ENCODE peak calls at places on chromosomes 13 and 19, in eight cellular contexts. O, W, P, I, R, M, T and X are unnamed samples. For H3K9me3, the result is how much of the 10 kb centered on the place peaks cover.

GRCh38 chr19:45153339-45154063 is 7.3 kb downstream of the NKPD1 start:
- DNase-seq in O (no peak), W (peak), P (no peak), I (peak), R (no peak), M (peak), T (peak), X (peak)

GRCh38 chr19:32558607-32559228 is 22.3 kb upstream of the PDCD5 start:
- DNase-seq in O (no peak), W (no peak), P (no peak), I (no peak), R (no peak), M (no peak), T (no peak), X (no peak)

GRCh38 chr19:43739836-43740235 is 14.9 kb downstream of the SMG9 start:
- DNase-seq in O (peak), W (no peak), P (no peak), I (no peak), R (peak), M (no peak), T (peak), X (no peak)

GRCh38 chr13:73981595-73981994 is 152.6 kb downstream of the KLF12 start:
- DNase-seq in O (no peak), W (peak), P (no peak), I (no peak), R (no peak), M (no peak), T (no peak), X (no peak)

GRCh38 chr13:41029629-41030028 is 10.5 kb upstream of the ELF1 start:
- DNase-seq in O (no peak), W (no peak), P (no peak), I (no peak), R (peak), M (no peak), T (no peak), X (no peak)

GRCh38 chr13:27339299-27339698 is 68.7 kb downstream of the RASL11A start:
- DNase-seq in O (no peak), W (peak), P (peak), I (no peak), R (peak), M (no peak), T (peak), X (no peak)

GRCh38 chr19:50667177-50667758 is 18.0 kb downstream of the C19orf81 start:
- DNase-seq in O (no peak), W (no peak), P (no peak), I (no peak), R (no peak), M (no peak), T (no peak), X (no peak)

GRCh38 chr13:44045179-44045562 is 165.5 kb downstream of the LACC1 start:
- DNase-seq in O (no peak), W (no peak), P (no peak), I (no peak), R (no peak), M (no peak), T (no peak), X (no peak)

GRCh38 chr13:74132768-74133656 is 1.2 kb downstream of the KLF12 start:
- DNase-seq in O (no peak), W (peak), P (peak), I (peak), R (no peak), M (peak), T (peak), X (peak)

GRCh38 chr13:55517312-55517711 is 1623.4 kb upstream of the PRR20A start:
- DNase-seq in O (no peak), W (no peak), P (no peak), I (no peak), R (no peak), M (no peak), T (no peak), X (no peak)

GRCh38 chr19:53657330-53657729 is 25.5 kb downstream of the DPRX start:
- DNase-seq in O (no peak), W (no peak), P (no peak), I (no peak), R (no peak), M (no peak), T (no peak), X (no peak)

GRCh38 chr13:32060319-32060924 is 28.8 kb downstream of the FRY start:
- DNase-seq in O (no peak), W (peak), P (no peak), I (peak), R (no peak), M (no peak), T (no peak), X (peak)

GRCh38 chr13:50389726-50390125 is 374.5 kb downstream of the KCNRG start:
- DNase-seq in O (no peak), W (no peak), P (no peak), I (no peak), R (no peak), M (no peak), T (no peak), X (no peak)

GRCh38 chr19:19444694-19445155 is 39.2 kb downstream of the GATAD2A start:
- DNase-seq in O (no peak), W (peak), P (peak), I (no peak), R (peak), M (no peak), T (no peak), X (no peak)

GRCh38 chr13:76723551-76724232 is 162.5 kb downstream of the KCTD12 start:
- DNase-seq in O (no peak), W (peak), P (no peak), I (no peak), R (peak), M (no peak), T (no peak), X (peak)

GRCh38 chr13:79194272-79194671 is 211.8 kb downstream of the RBM26 start:
- DNase-seq in O (no peak), W (no peak), P (peak), I (no peak), R (no peak), M (no peak), T (no peak), X (no peak)

GRCh38 chr19:7772752-7773291 is 9.8 kb downstream of the CLEC4M start:
- DNase-seq in O (no peak), W (no peak), P (no peak), I (no peak), R (no peak), M (no peak), T (no peak), X (no peak)

GRCh38 chr13:112582305-112582704 is 5.6 kb downstream of the TUBGCP3 start:
- DNase-seq in O (no peak), W (no peak), P (no peak), I (no peak), R (no peak), M (no peak), T (no peak), X (no peak)

GRCh38 chr13:48533207-48533499 is 273 bp upstream of the RCBTB2 start:
- DNase-seq in O (no peak), W (no peak), P (no peak), I (no peak), R (no peak), M (no peak), T (no peak), X (no peak)

GRCh38 chr13:36332986-36333385 is 13.2 kb downstream of the SPART start:
- DNase-seq in O (no peak), W (peak), P (no peak), I (no peak), R (peak), M (no peak), T (no peak), X (no peak)

GRCh38 chr13:45178349-45179142 is 22.3 kb downstream of the KCTD4 start:
- DNase-seq in O (no peak), W (peak), P (no peak), I (no peak), R (peak), M (no peak), T (peak), X (no peak)

GRCh38 chr19:51903192-51903591 is 1.6 kb downstream of the ZNF649 start:
- DNase-seq in O (no peak), W (no peak), P (no peak), I (no peak), R (no peak), M (no peak), T (no peak), X (no peak)

GRCh38 chr19:42401365-42402303 is 11.5 kb upstream of the CNFN start:
- DNase-seq in O (peak), W (peak), P (peak), I (peak), R (peak), M (peak), T (peak), X (peak)

GRCh38 chr19:49954092-49954825 is 6.7 kb downstream of the SIGLEC11 start:
- DNase-seq in O (no peak), W (peak), P (no peak), I (no peak), R (no peak), M (no peak), T (no peak), X (no peak)

GRCh38 chr13:48505597-48506091 is 27.2 kb downstream of the RCBTB2 start:
- DNase-seq in O (no peak), W (peak), P (peak), I (no peak), R (no peak), M (no peak), T (no peak), X (no peak)

GRCh38 chr13:21020176-21020575 is 41.2 kb downstream of the LATS2 start:
- DNase-seq in O (no peak), W (no peak), P (no peak), I (no peak), R (no peak), M (no peak), T (no peak), X (no peak)

GRCh38 chr19:45103625-45104319 is 10.8 kb downstream of the PPP1R37 start:
- DNase-seq in O (no peak), W (no peak), P (no peak), I (no peak), R (no peak), M (no peak), T (no peak), X (no peak)

GRCh38 chr13:93002071-93002470 is 224.5 kb upstream of the GPC6 start:
- DNase-seq in O (no peak), W (no peak), P (no peak), I (no peak), R (no peak), M (no peak), T (no peak), X (no peak)

GRCh38 chr13:93003531-93003930 is 223.1 kb upstream of the GPC6 start:
- DNase-seq in O (no peak), W (no peak), P (no peak), I (no peak), R (no peak), M (no peak), T (no peak), X (no peak)

GRCh38 chr13:93007928-93008327 is 218.7 kb upstream of the GPC6 start:
- DNase-seq in O (no peak), W (no peak), P (no peak), I (no peak), R (no peak), M (no peak), T (no peak), X (no peak)

GRCh38 chr13:93004919-93005318 is 221.7 kb upstream of the GPC6 start:
- DNase-seq in O (no peak), W (peak), P (no peak), I (no peak), R (no peak), M (no peak), T (no peak), X (no peak)
- H3K9me3 ChIP-seq in O (under half), W (under half), P (under half), I (under half), R (under half), M (under half), T (under half), X (under half)

GRCh38 chr19:22030680-22031079 is 19.9 kb upstream of the ZNF208 start:
- DNase-seq in O (no peak), W (no peak), P (no peak), I (no peak), R (peak), M (no peak), T (no peak), X (no peak)
- H3K9me3 ChIP-seq in O (under half), W (under half), P (under half), I (under half), R (under half), M (under half), T (under half), X (under half)

GRCh38 chr19:11860721-11861120 is 12.2 kb downstream of the ZNF439 start:
- DNase-seq in O (no peak), W (no peak), P (no peak), I (no peak), R (no peak), M (no peak), T (no peak), X (no peak)
- H3K9me3 ChIP-seq in O (half or more), W (half or more), P (under half), I (under half), R (under half), M (under half), T (under half), X (half or more)

GRCh38 chr19:15991602-15992001 is 42.8 kb downstream of the OR10H4 start:
- DNase-seq in O (no peak), W (no peak), P (no peak), I (no peak), R (no peak), M (no peak), T (no peak), X (no peak)

GRCh38 chr19:15992014-15992413 is 43.2 kb downstream of the OR10H4 start:
- DNase-seq in O (no peak), W (no peak), P (no peak), I (no peak), R (no peak), M (no peak), T (no peak), X (no peak)

GRCh38 chr19:15989889-15990288 is 41.1 kb downstream of the OR10H4 start:
- DNase-seq in O (no peak), W (no peak), P (no peak), I (no peak), R (no peak), M (no peak), T (no peak), X (no peak)

DNA sequence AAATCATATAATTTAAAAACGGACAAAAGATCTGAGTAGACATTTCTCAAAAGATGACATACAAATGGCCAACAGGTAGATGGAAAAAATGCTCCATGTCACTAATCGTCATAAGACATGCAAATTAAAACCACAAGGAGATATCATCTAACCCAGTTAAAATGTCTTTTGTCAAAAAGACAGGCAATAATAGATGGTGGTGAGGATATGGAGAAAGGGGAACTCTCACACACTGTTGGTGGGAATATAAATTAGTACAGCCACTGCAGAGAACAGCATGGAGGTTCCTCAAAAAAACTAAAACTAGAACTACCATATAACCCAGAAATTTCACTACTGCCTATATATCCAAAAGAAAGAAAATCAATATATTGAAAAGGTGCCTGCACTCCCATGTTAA is 37.9 kb downstream of the OR10H4 start:
- DNase-seq in O (no peak), W (no peak), P (no peak), I (no peak), R (no peak), M (no peak), T (no peak), X (no peak)
- H3K9me3 ChIP-seq in O (under half), W (under half), P (under half), I (under half), R (under half), M (under half), T (under half), X (under half)

DNA sequence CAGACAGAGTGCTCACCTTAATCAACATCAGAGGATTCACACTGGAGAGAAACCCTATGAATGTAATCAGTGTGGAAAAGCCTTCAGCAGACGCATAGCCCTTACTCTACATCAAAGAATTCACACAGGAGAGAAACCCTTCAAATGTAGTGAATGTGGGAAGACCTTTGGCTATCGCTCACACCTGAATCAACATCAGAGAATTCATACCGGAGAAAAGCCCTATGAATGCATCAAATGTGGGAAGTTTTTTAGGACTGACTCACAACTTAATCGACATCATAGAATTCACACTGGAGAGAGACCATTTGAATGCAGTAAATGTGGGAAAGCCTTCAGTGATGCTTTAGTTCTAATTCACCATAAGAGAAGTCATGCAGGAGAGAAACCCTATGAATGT is 18.3 kb downstream of the ZNF527 start:
- DNase-seq in O (no peak), W (no peak), P (no peak), I (no peak), R (no peak), M (no peak), T (no peak), X (no peak)
- H3K9me3 ChIP-seq in O (half or more), W (half or more), P (under half), I (half or more), R (under half), M (under half), T (under half), X (half or more)

DNA sequence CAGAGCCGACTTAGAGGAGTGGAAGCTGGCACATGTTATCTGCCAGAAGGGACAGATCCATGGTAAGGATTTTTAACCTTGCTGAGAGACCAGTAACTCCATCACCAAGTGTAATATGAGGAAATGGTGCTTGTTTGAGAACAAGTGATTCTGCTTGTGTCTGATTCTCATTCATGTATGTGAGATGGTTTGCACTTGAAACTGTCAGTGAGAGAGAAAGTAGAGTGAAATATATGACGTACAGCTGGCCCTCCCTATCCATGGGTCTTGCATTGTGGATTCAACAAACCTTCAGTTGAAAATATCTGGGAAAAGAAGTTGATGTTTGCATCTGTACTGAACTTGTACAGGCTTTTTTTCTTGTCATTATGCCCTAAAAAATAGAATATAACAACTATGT is 2.0 kb upstream of the ZNF461 start:
- DNase-seq in O (no peak), W (no peak), P (no peak), I (no peak), R (no peak), M (no peak), T (no peak), X (no peak)
- H3K9me3 ChIP-seq in O (half or more), W (under half), P (under half), I (half or more), R (under half), M (under half), T (under half), X (under half)

GRCh38 chr19:30339624-30340525 is 32.3 kb upstream of the ZNF536 start:
- DNase-seq in O (no peak), W (no peak), P (no peak), I (peak), R (no peak), M (no peak), T (no peak), X (no peak)

GRCh38 chr19:30340724-30341595 is 31.2 kb upstream of the ZNF536 start:
- DNase-seq in O (no peak), W (no peak), P (no peak), I (no peak), R (no peak), M (no peak), T (no peak), X (no peak)

GRCh38 chr19:30338066-30338465 is 34.1 kb upstream of the ZNF536 start:
- DNase-seq in O (no peak), W (no peak), P (no peak), I (no peak), R (no peak), M (no peak), T (no peak), X (no peak)

GRCh38 chr19:30341646-30342201 is 30.5 kb upstream of the ZNF536 start:
- DNase-seq in O (no peak), W (no peak), P (no peak), I (no peak), R (no peak), M (no peak), T (no peak), X (no peak)

DNA sequence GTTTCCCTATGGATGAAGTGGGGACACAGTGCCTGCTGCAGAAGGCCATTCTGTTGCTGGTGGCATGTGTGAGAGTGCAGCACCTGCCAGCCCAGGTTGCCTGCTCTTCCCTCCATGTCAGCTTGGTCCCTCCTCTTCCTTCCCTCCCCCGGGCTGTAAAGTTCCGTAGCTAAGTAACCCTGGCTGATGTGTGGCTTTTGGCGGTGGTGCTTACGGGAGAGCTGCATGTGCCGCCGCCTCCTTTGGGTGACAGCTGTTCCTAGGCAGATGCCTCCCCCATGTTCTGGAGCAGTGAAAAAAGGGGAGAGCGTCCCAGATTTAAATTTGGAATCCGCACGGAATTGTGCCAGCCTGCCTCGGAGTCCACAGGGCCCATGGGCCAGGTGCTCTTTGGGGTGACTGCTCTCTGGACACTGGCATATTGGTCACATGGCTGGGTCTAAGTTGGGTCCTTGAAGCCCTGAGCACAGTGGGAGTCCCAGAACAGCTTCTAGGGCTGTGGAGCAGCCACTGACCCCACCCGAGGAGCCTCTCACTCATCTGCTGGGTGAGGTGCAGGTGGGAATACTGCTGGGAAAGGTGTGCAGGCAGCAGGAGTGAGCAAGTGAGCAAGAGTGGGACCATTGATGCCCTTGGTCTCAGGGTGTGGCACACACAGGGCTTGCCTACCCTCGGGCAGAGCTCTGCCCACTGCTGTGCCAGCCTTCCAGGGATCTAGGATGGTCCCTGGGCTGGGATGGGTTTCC is 33.1 kb upstream of the ZNF536 start:
- DNase-seq in O (no peak), W (no peak), P (no peak), I (peak), R (no peak), M (no peak), T (no peak), X (no peak)
- H3K9me3 ChIP-seq in O (under half), W (under half), P (under half), I (under half), R (under half), M (under half), T (under half), X (under half)

GRCh38 chr19:29143183-29143582 is 69.8 kb downstream of the UQCRFS1 start:
- DNase-seq in O (no peak), W (no peak), P (no peak), I (no peak), R (no peak), M (no peak), T (no peak), X (no peak)
- H3K9me3 ChIP-seq in O (under half), W (under half), P (under half), I (under half), R (under half), M (under half), T (under half), X (under half)

GRCh38 chr19:1104452-1105216 is 840 bp downstream of the GPX4 start:
- DNase-seq in O (no peak), W (peak), P (peak), I (peak), R (peak), M (peak), T (peak), X (peak)
- H3K9me3 ChIP-seq in O (under half), W (under half), P (under half), I (under half), R (under half), M (under half), T (under half), X (under half)